ENCODE peak calls at places on chromosome 3, in nine cellular contexts. R is brain microvascular endothelial cell; B is CD8-positive, alpha-beta memory T cell; H is uterus; G is neuronal stem cell; A is upper lobe of right lung; T is HepG2; N is kidney; L is heart left ventricle. O is an unnamed sample. For H3K36me3, the result is how much of the 10 kb centered on the place peaks cover.

GRCh38 chr3:182292586-182292985 is 500.7 kb upstream of the ATP11B start:
- DNase-seq in R (no peak), B (no peak), H (no peak), G (no peak), A (no peak), T (no peak), N (no peak), L (no peak), O (no peak)

GRCh38 chr3:46491089-46492070 is 6.4 kb upstream of the RTP3 start:
- DNase-seq in R (no peak), B (no peak), H (no peak), G (no peak), A (no peak), T (no peak), N (no peak), L (no peak), O (peak)

GRCh38 chr3:115698851-115699535 is 75.7 kb downstream of the GAP43 start:
- DNase-seq in R (peak), B (peak), H (no peak), G (peak), A (no peak), T (no peak), N (no peak), L (peak), O (no peak)

GRCh38 chr3:102104093-102104492 is 254.8 kb downstream of the NFKBIZ start:
- DNase-seq in R (no peak), B (no peak), H (no peak), G (no peak), A (no peak), T (no peak), N (no peak), L (no peak), O (no peak)

GRCh38 chr3:101928890-101929289 is 79.6 kb downstream of the NFKBIZ start:
- DNase-seq in R (peak), B (no peak), H (no peak), G (no peak), A (no peak), T (no peak), N (no peak), L (no peak), O (no peak)

GRCh38 chr3:126464093-126464492 is 11.6 kb downstream of the ZXDC start:
- DNase-seq in R (no peak), B (no peak), H (peak), G (no peak), A (no peak), T (no peak), N (no peak), L (no peak), O (no peak)

GRCh38 chr3:22792533-22792932 is 410.6 kb upstream of the UBE2E2 start:
- DNase-seq in R (no peak), B (no peak), H (no peak), G (no peak), A (no peak), T (no peak), N (no peak), L (no peak), O (no peak)

GRCh38 chr3:47018269-47018611 is 38.8 kb downstream of the NBEAL2 start:
- DNase-seq in R (no peak), B (no peak), H (no peak), G (no peak), A (no peak), T (peak), N (no peak), L (no peak), O (no peak)

GRCh38 chr3:9248232-9249191 is 934 bp downstream of the SRGAP3 start:
- DNase-seq in R (no peak), B (peak), H (no peak), G (no peak), A (no peak), T (no peak), N (peak), L (no peak), O (no peak)

GRCh38 chr3:101932326-101933108 is 83.2 kb downstream of the NFKBIZ start:
- DNase-seq in R (no peak), B (no peak), H (no peak), G (no peak), A (no peak), T (no peak), N (no peak), L (no peak), O (no peak)

GRCh38 chr3:70905496-70905895 is 593.1 kb upstream of the MDFIC2 start:
- DNase-seq in R (no peak), B (no peak), H (no peak), G (no peak), A (no peak), T (no peak), N (no peak), L (no peak), O (no peak)

GRCh38 chr3:46707601-46708011 is 6.4 kb downstream of the TMIE start:
- DNase-seq in R (no peak), B (no peak), H (peak), G (no peak), A (peak), T (no peak), N (peak), L (peak), O (no peak)

GRCh38 chr3:16842710-16843270 is 42.0 kb upstream of the PLCL2 start:
- DNase-seq in R (no peak), B (no peak), H (no peak), G (no peak), A (no peak), T (no peak), N (no peak), L (no peak), O (no peak)

GRCh38 chr3:125767641-125768040 is 172.3 kb upstream of the OSBPL11 start:
- DNase-seq in R (no peak), B (no peak), H (no peak), G (no peak), A (no peak), T (no peak), N (no peak), L (no peak), O (no peak)

GRCh38 chr3:194268659-194269487 is 82.3 kb downstream of the CPN2 start:
- DNase-seq in R (no peak), B (no peak), H (peak), G (no peak), A (no peak), T (no peak), N (no peak), L (peak), O (no peak)

GRCh38 chr3:187445352-187445751 is 77.2 kb downstream of the RTP4 start:
- DNase-seq in R (no peak), B (no peak), H (no peak), G (no peak), A (no peak), T (no peak), N (no peak), L (no peak), O (no peak)

GRCh38 chr3:148957586-148957985 is 33.8 kb upstream of the GYG1 start:
- DNase-seq in R (no peak), B (no peak), H (no peak), G (no peak), A (no peak), T (peak), N (no peak), L (no peak), O (no peak)

GRCh38 chr3:196288141-196288460 is 575 bp upstream of the PCYT1A start:
- DNase-seq in R (no peak), B (no peak), H (no peak), G (no peak), A (no peak), T (no peak), N (no peak), L (no peak), O (no peak)

GRCh38 chr3:124217542-124217941 is 225.6 kb upstream of the ROPN1 start:
- DNase-seq in R (peak), B (no peak), H (peak), G (peak), A (no peak), T (peak), N (no peak), L (peak), O (peak)

GRCh38 chr3:133797396-133798105 is 8.1 kb upstream of the SRPRB start:
- DNase-seq in R (no peak), B (no peak), H (no peak), G (no peak), A (no peak), T (no peak), N (no peak), L (no peak), O (no peak)

GRCh38 chr3:161508852-161509477 is 12.4 kb downstream of the OTOL1 start:
- DNase-seq in R (no peak), B (no peak), H (no peak), G (no peak), A (no peak), T (no peak), N (no peak), L (no peak), O (no peak)

GRCh38 chr3:188446791-188447190 is 292.8 kb downstream of the LPP start:
- DNase-seq in R (no peak), B (no peak), H (no peak), G (no peak), A (no peak), T (no peak), N (no peak), L (no peak), O (no peak)

GRCh38 chr3:123758081-123758564 is 126.0 kb downstream of the MYLK start:
- DNase-seq in R (no peak), B (no peak), H (no peak), G (peak), A (no peak), T (peak), N (no peak), L (no peak), O (no peak)

GRCh38 chr3:71927505-71928066 is 142.6 kb upstream of the PROK2 start:
- DNase-seq in R (no peak), B (no peak), H (no peak), G (no peak), A (no peak), T (no peak), N (no peak), L (no peak), O (no peak)

GRCh38 chr3:169090559-169090958 is 573.0 kb downstream of the MECOM start:
- DNase-seq in R (no peak), B (no peak), H (no peak), G (no peak), A (no peak), T (no peak), N (no peak), L (no peak), O (no peak)

GRCh38 chr3:169094204-169094603 is 569.3 kb downstream of the MECOM start:
- DNase-seq in R (no peak), B (no peak), H (no peak), G (no peak), A (no peak), T (no peak), N (no peak), L (no peak), O (no peak)

GRCh38 chr3:169085827-169086226 is 577.7 kb downstream of the MECOM start:
- DNase-seq in R (peak), B (no peak), H (no peak), G (no peak), A (no peak), T (no peak), N (no peak), L (no peak), O (no peak)

DNA sequence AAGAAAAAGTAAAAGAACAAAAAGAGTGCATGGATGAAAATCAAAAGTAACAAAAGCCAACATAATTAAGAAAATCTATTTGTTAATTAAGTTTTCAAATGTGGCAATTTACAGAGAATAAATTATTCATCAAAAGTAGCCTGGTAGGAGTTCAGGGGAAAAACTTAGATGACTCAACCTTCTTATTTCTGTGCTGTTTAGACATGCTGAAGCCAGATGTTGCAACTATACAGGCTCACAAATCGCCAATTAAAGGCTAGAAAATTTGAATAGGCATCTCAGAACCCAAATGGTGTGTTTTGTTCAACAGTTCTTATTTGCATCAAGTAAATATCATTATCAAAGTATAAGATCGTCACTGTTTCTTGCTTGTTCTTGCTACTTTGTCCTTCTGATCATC is 572.3 kb downstream of the MECOM start:
- DNase-seq in R (peak), B (no peak), H (no peak), G (no peak), A (no peak), T (no peak), N (no peak), L (no peak), O (no peak)
- H3K27ac ChIP-seq in R (peak), B (no peak), H (no peak), G (no peak), A (no peak), T (no peak), N (no peak), L (no peak), O (no peak)

DNA sequence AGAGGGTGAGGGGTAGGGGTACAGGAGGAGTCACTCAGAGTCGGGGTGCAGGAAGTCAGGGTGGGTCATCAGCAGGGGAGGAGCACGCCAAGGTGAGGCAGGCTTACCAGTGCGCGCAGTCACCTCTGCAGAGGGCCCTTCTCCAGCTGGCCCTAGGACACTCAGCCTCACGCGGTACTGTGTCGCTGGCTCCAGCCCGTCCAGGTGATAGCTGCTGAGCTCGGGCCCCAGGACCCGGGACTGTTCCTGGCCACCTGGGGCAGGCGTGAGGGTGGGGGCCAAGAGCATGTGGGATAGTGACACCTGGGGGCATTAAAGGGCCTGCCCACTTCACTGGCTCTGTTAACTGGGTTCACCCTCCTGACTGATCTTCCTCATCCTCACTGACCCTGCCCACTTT is 7.4 kb downstream of the COL7A1 start:
- DNase-seq in R (no peak), B (no peak), H (no peak), G (no peak), A (no peak), T (no peak), N (no peak), L (no peak), O (no peak)
- H3K36me3 ChIP-seq in R (under half), B (under half), H (under half), G (under half), A (under half), T (under half), N (under half), L (under half), O (under half)

DNA sequence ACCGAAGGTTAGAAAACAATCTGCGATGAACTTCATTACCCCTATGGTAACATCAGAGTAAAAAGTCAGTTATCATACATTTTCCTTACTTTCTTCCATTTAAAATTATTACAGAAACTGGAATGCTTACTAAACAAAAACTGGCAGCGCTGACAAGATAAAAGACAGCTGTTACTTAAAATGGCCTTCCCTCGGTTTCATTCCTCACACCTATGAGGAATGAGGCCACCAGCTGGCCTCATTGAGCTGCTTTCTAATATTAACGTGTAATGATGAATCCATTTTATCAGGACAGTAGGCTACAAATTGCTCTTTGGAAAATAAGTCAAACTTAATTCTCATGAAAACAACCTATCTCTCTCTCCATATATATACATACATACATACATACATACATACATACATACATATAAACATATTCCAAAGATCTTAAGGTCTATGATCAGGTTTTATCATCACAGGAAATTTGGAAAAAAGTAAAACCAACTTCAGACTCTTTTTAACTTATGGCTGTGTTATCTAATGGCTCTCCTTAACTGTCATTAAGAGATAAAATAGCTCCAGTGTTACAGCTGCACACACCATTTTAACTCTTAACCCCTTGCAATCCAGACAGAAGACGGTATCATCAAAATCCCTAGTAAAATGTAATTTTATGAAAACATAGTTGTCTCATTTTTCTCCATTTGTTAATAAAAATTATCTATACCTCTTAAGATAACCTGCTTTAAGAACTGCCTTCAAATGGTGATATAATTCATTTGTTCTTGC is 5.2 kb downstream of the CCNL1 start:
- DNase-seq in R (no peak), B (no peak), H (no peak), G (no peak), A (no peak), T (no peak), N (no peak), L (no peak), O (no peak)
- H3K4me3 ChIP-seq in R (peak), B (no peak), H (no peak), G (no peak), A (peak), T (peak), N (peak), L (peak), O (peak)

DNA sequence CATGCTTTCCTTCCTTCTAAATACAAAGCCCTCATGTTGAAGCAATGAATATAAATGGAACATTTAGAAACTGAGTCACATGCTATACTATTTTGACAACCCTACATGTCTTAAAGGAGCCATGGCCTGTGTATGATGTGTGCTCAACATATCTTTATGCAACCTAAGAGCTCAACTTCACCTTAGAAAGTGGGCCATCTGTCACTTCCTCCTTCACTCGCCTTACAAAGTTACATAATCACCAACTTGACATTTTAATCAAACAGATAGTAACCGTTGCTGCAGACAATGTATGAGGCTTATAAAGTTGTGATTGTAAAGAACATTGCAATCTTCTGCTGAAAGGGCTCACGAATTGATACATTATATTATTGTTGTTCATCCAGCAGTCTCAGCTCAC is 163.6 kb downstream of the SERPINI1 start:
- DNase-seq in R (no peak), B (no peak), H (no peak), G (no peak), A (no peak), T (no peak), N (no peak), L (no peak), O (no peak)
- H3K27ac ChIP-seq in R (no peak), B (no peak), H (no peak), G (no peak), A (no peak), T (no peak), N (no peak), L (no peak), O (no peak)

GRCh38 chr3:179771797-179772196 is 119.0 kb downstream of the USP13 start:
- DNase-seq in R (no peak), B (no peak), H (no peak), G (no peak), A (no peak), T (no peak), N (no peak), L (no peak), O (no peak)

GRCh38 chr3:179775416-179776122 is 122.7 kb downstream of the USP13 start:
- DNase-seq in R (no peak), B (no peak), H (no peak), G (no peak), A (no peak), T (no peak), N (no peak), L (no peak), O (no peak)

GRCh38 chr3:179768080-179768479 is 115.2 kb downstream of the USP13 start:
- DNase-seq in R (peak), B (no peak), H (no peak), G (peak), A (no peak), T (no peak), N (no peak), L (no peak), O (no peak)

GRCh38 chr3:179769411-179770247 is 116.8 kb downstream of the USP13 start:
- DNase-seq in R (no peak), B (no peak), H (no peak), G (no peak), A (no peak), T (no peak), N (no peak), L (no peak), O (no peak)

GRCh38 chr3:179772297-179772696 is 119.5 kb downstream of the USP13 start:
- DNase-seq in R (no peak), B (no peak), H (no peak), G (no peak), A (no peak), T (no peak), N (no peak), L (no peak), O (no peak)
- H3K36me3 ChIP-seq in R (under half), B (under half), H (under half), G (half or more), A (under half), T (half or more), N (under half), L (under half), O (under half)

GRCh38 chr3:13016083-13016725 is 57.0 kb downstream of the IQSEC1 start:
- DNase-seq in R (no peak), B (peak), H (no peak), G (no peak), A (peak), T (no peak), N (peak), L (peak), O (no peak)

GRCh38 chr3:13016726-13017255 is 56.4 kb downstream of the IQSEC1 start:
- DNase-seq in R (no peak), B (no peak), H (no peak), G (no peak), A (no peak), T (no peak), N (no peak), L (no peak), O (no peak)

GRCh38 chr3:13018039-13018431 is 55.2 kb downstream of the IQSEC1 start:
- DNase-seq in R (no peak), B (no peak), H (no peak), G (no peak), A (no peak), T (no peak), N (peak), L (no peak), O (no peak)

GRCh38 chr3:13018561-13019242 is 54.5 kb downstream of the IQSEC1 start:
- DNase-seq in R (no peak), B (no peak), H (no peak), G (no peak), A (no peak), T (no peak), N (peak), L (no peak), O (no peak)

GRCh38 chr3:13017361-13018038 is 55.7 kb downstream of the IQSEC1 start:
- DNase-seq in R (no peak), B (no peak), H (no peak), G (no peak), A (no peak), T (no peak), N (no peak), L (no peak), O (peak)
- H3K4me3 ChIP-seq in R (no peak), B (no peak), H (no peak), G (no peak), A (no peak), T (no peak), N (no peak), L (no peak), O (no peak)

DNA sequence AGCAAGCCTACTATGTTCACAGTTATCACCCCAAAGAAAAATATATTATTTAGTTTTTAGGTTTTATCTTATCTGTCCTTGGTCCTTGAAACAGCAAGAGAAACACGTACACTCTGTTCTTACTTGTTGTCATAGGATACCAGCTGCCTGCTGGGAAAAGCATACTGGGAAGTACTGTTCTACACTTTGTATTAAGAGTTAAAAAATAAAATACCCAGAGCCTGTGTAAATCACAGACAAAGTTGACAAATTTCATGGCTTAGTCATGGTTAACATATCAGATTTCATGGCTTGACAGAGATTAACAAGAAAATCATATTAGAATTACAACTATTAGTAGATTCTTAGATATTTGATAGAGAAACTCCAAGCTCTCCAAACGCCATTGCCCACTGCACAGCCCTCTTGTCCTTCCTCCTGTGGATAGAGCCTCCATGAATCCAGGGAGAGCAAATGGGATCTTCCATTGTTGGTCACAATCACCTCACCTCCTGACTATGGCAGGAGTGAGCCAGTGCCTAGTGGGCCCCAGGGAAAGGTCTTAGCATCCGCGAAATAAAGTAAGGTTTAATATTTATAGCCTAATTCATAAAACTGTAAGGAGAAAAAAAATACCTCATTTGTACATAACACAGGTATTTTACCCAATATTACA is 128.1 kb upstream of the WNT5A start:
- DNase-seq in R (no peak), B (no peak), H (no peak), G (no peak), A (no peak), T (no peak), N (no peak), L (no peak), O (no peak)
- H3K27ac ChIP-seq in R (no peak), B (no peak), H (no peak), G (no peak), A (no peak), T (no peak), N (no peak), L (no peak), O (no peak)

GRCh38 chr3:184005981-184006507 is 11.6 kb downstream of the ABCC5 start:
- DNase-seq in R (peak), B (peak), H (peak), G (no peak), A (peak), T (no peak), N (peak), L (peak), O (peak)
- H3K36me3 ChIP-seq in R (under half), B (under half), H (under half), G (under half), A (under half), T (under half), N (under half), L (under half), O (under half)